ENCODE peak calls at places on chromosome 14, in six cellular contexts. One of them, this sample, is unnamed.

GRCh38 chr14:21070083-21070609 is at the start of gene ARHGEF40:
- DNase-seq in AG09319: no peak
- DNase-seq in stimulated activated CD8-positive, alpha-beta memory T cell treated with anti-CD3 and anti-CD28 coated beads, Interleukin-4, amount 100 ng/mL, for 1 hour: no peak
- DNase-seq in EL: peak
- DNase-seq in activated CD4-positive, alpha-beta T cell treated with anti-CD3 and anti-CD28 coated beads for 1 hour: no peak
- DNase-seq in GM18507: no peak
- DNase-seq in this sample: no peak

GRCh38 chr14:87994974-87995373 is 2.0 kb upstream of the GALC start:
- DNase-seq in GM18507: no peak
- DNase-seq in stimulated activated CD8-positive, alpha-beta memory T cell treated with anti-CD3 and anti-CD28 coated beads, Interleukin-4, amount 100 ng/mL, for 1 hour: no peak
- DNase-seq in AG09319: no peak
- DNase-seq in EL: no peak
- DNase-seq in activated CD4-positive, alpha-beta T cell treated with anti-CD3 and anti-CD28 coated beads for 1 hour: no peak
- DNase-seq in this sample: no peak

GRCh38 chr14:67352055-67352454 is 7.5 kb downstream of the ATP6V1D start:
- DNase-seq in EL: no peak
- DNase-seq in GM18507: no peak
- DNase-seq in activated CD4-positive, alpha-beta T cell treated with anti-CD3 and anti-CD28 coated beads for 1 hour: no peak
- DNase-seq in stimulated activated CD8-positive, alpha-beta memory T cell treated with anti-CD3 and anti-CD28 coated beads, Interleukin-4, amount 100 ng/mL, for 1 hour: no peak
- DNase-seq in AG09319: no peak
- DNase-seq in this sample: no peak

GRCh38 chr14:39988939-39989338 is 556.7 kb upstream of the FBXO33 start:
- DNase-seq in AG09319: no peak
- DNase-seq in GM18507: no peak
- DNase-seq in stimulated activated CD8-positive, alpha-beta memory T cell treated with anti-CD3 and anti-CD28 coated beads, Interleukin-4, amount 100 ng/mL, for 1 hour: no peak
- DNase-seq in EL: no peak
- DNase-seq in activated CD4-positive, alpha-beta T cell treated with anti-CD3 and anti-CD28 coated beads for 1 hour: no peak
- DNase-seq in this sample: no peak

GRCh38 chr14:60161176-60162107 is 3.8 kb downstream of the DHRS7 start:
- DNase-seq in activated CD4-positive, alpha-beta T cell treated with anti-CD3 and anti-CD28 coated beads for 1 hour: no peak
- DNase-seq in GM18507: no peak
- DNase-seq in EL: no peak
- DNase-seq in stimulated activated CD8-positive, alpha-beta memory T cell treated with anti-CD3 and anti-CD28 coated beads, Interleukin-4, amount 100 ng/mL, for 1 hour: no peak
- DNase-seq in AG09319: no peak
- DNase-seq in this sample: no peak

GRCh38 chr14:41609704-41610183 is 3.1 kb downstream of the LRFN5 start:
- DNase-seq in activated CD4-positive, alpha-beta T cell treated with anti-CD3 and anti-CD28 coated beads for 1 hour: no peak
- DNase-seq in GM18507: no peak
- DNase-seq in EL: no peak
- DNase-seq in AG09319: no peak
- DNase-seq in stimulated activated CD8-positive, alpha-beta memory T cell treated with anti-CD3 and anti-CD28 coated beads, Interleukin-4, amount 100 ng/mL, for 1 hour: no peak
- DNase-seq in this sample: no peak

GRCh38 chr14:21039059-21039422 is 3.1 kb upstream of the RNASE7 start:
- DNase-seq in stimulated activated CD8-positive, alpha-beta memory T cell treated with anti-CD3 and anti-CD28 coated beads, Interleukin-4, amount 100 ng/mL, for 1 hour: no peak
- DNase-seq in EL: peak
- DNase-seq in activated CD4-positive, alpha-beta T cell treated with anti-CD3 and anti-CD28 coated beads for 1 hour: no peak
- DNase-seq in AG09319: peak
- DNase-seq in GM18507: no peak
- DNase-seq in this sample: peak

GRCh38 chr14:58426819-58427288 is 477 bp downstream of the TIMM9 start:
- DNase-seq in EL: peak
- DNase-seq in AG09319: peak
- DNase-seq in activated CD4-positive, alpha-beta T cell treated with anti-CD3 and anti-CD28 coated beads for 1 hour: peak
- DNase-seq in GM18507: peak
- DNase-seq in stimulated activated CD8-positive, alpha-beta memory T cell treated with anti-CD3 and anti-CD28 coated beads, Interleukin-4, amount 100 ng/mL, for 1 hour: peak
- DNase-seq in this sample: no peak

GRCh38 chr14:103100281-103101121 is 6.0 kb downstream of the EXOC3L4 start:
- DNase-seq in stimulated activated CD8-positive, alpha-beta memory T cell treated with anti-CD3 and anti-CD28 coated beads, Interleukin-4, amount 100 ng/mL, for 1 hour: no peak
- DNase-seq in AG09319: no peak
- DNase-seq in activated CD4-positive, alpha-beta T cell treated with anti-CD3 and anti-CD28 coated beads for 1 hour: no peak
- DNase-seq in EL: no peak
- DNase-seq in GM18507: no peak
- DNase-seq in this sample: no peak

GRCh38 chr14:103091041-103091882 is 3.3 kb upstream of the EXOC3L4 start:
- DNase-seq in GM18507: peak
- DNase-seq in EL: peak
- DNase-seq in stimulated activated CD8-positive, alpha-beta memory T cell treated with anti-CD3 and anti-CD28 coated beads, Interleukin-4, amount 100 ng/mL, for 1 hour: peak
- DNase-seq in activated CD4-positive, alpha-beta T cell treated with anti-CD3 and anti-CD28 coated beads for 1 hour: peak
- DNase-seq in AG09319: no peak
- DNase-seq in this sample: no peak

GRCh38 chr14:31068235-31068634 is 42.1 kb upstream of the STRN3 start:
- DNase-seq in AG09319: no peak
- DNase-seq in EL: no peak
- DNase-seq in stimulated activated CD8-positive, alpha-beta memory T cell treated with anti-CD3 and anti-CD28 coated beads, Interleukin-4, amount 100 ng/mL, for 1 hour: no peak
- DNase-seq in GM18507: no peak
- DNase-seq in activated CD4-positive, alpha-beta T cell treated with anti-CD3 and anti-CD28 coated beads for 1 hour: no peak
- DNase-seq in this sample: no peak

GRCh38 chr14:95424533-95424932 is 91.9 kb downstream of the SYNE3 start:
- DNase-seq in GM18507: no peak
- DNase-seq in EL: no peak
- DNase-seq in AG09319: peak
- DNase-seq in activated CD4-positive, alpha-beta T cell treated with anti-CD3 and anti-CD28 coated beads for 1 hour: no peak
- DNase-seq in stimulated activated CD8-positive, alpha-beta memory T cell treated with anti-CD3 and anti-CD28 coated beads, Interleukin-4, amount 100 ng/mL, for 1 hour: no peak
- DNase-seq in this sample: no peak

This sample was measured in esophagus muscularis mucosa.